ENCODE peak calls at places on chromosomes 13 and 19, in six cellular contexts. Y, B, G, F, C and K are unnamed samples.

GRCh38 chr13:36891752-36892151 is 28.3 kb downstream of the SMAD9 start:
- DNase-seq in Y (no peak), B (no peak), G (no peak), F (no peak), C (no peak), K (no peak)

GRCh38 chr13:51797664-51798488 is 6.1 kb downstream of the DHRS12 start:
- DNase-seq in Y (no peak), B (peak), G (peak), F (peak), C (peak), K (no peak)

GRCh38 chr13:23711355-23711754 is 141.1 kb downstream of the TNFRSF19 start:
- DNase-seq in Y (no peak), B (no peak), G (no peak), F (no peak), C (no peak), K (no peak)

GRCh38 chr13:98632971-98633370 is 56.1 kb upstream of the STK24 start:
- DNase-seq in Y (no peak), B (no peak), G (no peak), F (no peak), C (no peak), K (no peak)

GRCh38 chr19:44643605-44644390 is at the start of gene PVR:
- DNase-seq in Y (no peak), B (peak), G (peak), F (peak), C (peak), K (peak)

GRCh38 chr19:35861640-35862160 is 5.0 kb downstream of the KIRREL2 start:
- DNase-seq in Y (no peak), B (no peak), G (no peak), F (peak), C (no peak), K (no peak)

GRCh38 chr19:38453596-38453995 is 20.1 kb downstream of the RYR1 start:
- DNase-seq in Y (no peak), B (no peak), G (no peak), F (no peak), C (no peak), K (no peak)

GRCh38 chr19:8204961-8205360 is 4.2 kb upstream of the CERS4 start:
- DNase-seq in Y (no peak), B (peak), G (no peak), F (no peak), C (no peak), K (no peak)

GRCh38 chr13:45621950-45622349 is 6.4 kb upstream of the ERICH6B start:
- DNase-seq in Y (no peak), B (no peak), G (no peak), F (peak), C (no peak), K (no peak)

GRCh38 chr13:40143559-40143958 is 488.1 kb downstream of the COG6 start:
- DNase-seq in Y (no peak), B (no peak), G (no peak), F (no peak), C (no peak), K (no peak)

GRCh38 chr13:40146586-40147240 is 491.3 kb downstream of the COG6 start:
- DNase-seq in Y (no peak), B (no peak), G (no peak), F (no peak), C (no peak), K (no peak)

GRCh38 chr13:40145139-40145538 is 489.7 kb downstream of the COG6 start:
- DNase-seq in Y (no peak), B (no peak), G (no peak), F (no peak), C (no peak), K (no peak)

GRCh38 chr13:40148103-40148502 is 492.6 kb downstream of the COG6 start:
- DNase-seq in Y (no peak), B (no peak), G (no peak), F (no peak), C (no peak), K (no peak)

GRCh38 chr13:40146063-40146462 is 490.6 kb downstream of the COG6 start:
- DNase-seq in Y (no peak), B (no peak), G (no peak), F (peak), C (no peak), K (no peak)
- TF ChIP-seq CTCF in Y (no peak), B (no peak), G (no peak), F (peak), C (no peak), K (no peak)

DNA sequence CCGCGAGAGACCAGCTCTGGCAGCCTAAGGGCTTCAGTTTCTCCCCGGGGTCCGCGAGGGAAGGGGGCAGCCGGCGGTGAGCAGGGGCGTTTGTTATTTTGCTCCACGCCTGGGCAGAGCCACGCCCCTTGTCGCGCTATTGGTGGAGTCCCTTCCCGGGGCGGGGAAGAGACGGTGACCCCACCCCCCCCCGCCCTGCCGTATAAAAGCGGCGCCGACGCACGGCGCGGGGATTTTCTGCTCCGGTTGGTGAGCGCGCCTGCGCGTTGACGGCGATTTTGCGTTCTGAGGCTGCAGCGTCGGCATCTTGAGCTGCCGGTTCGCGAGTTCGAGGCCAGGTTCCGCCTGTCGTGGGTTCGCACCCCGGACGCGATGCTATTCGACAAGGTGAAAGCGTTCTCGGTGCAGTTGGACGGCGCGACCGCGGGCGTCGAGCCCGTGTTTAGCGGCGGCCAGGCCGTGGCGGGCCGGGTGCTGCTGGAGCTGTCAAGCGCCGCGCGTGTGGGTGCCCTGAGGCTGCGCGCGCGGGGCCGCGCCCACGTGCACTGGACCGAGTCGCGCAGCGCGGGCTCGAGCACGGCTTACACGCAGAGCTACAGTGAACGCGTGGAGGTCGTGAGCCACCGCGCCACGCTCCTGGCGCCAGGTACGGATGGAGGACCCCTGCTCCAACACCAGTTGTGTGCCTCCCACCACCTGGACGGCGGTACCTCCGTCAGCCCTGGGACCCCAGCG is at the start of gene ARRDC2:
- DNase-seq in Y (peak), B (peak), G (peak), F (peak), C (peak), K (peak)
- TF ChIP-seq CTCF in Y (no peak), B (no peak), G (no peak), F (no peak), C (no peak), K (no peak)

GRCh38 chr19:51091895-51092873 is 9.5 kb upstream of the KLK14 start:
- DNase-seq in Y (no peak), B (no peak), G (no peak), F (no peak), C (no peak), K (no peak)
- TF ChIP-seq CTCF in Y (no peak), B (no peak), G (no peak), F (no peak), C (no peak), K (no peak)

GRCh38 chr19:55070755-55071502 is 4.7 kb upstream of the EPS8L1 start:
- DNase-seq in Y (no peak), B (peak), G (peak), F (no peak), C (no peak), K (no peak)
- TF ChIP-seq CTCF in Y (no peak), B (no peak), G (no peak), F (no peak), C (no peak), K (no peak)

GRCh38 chr19:18322759-18323460 is at the start of gene LSM4:
- DNase-seq in Y (peak), B (peak), G (peak), F (peak), C (peak), K (peak)
- TF ChIP-seq CTCF in Y (no peak), B (peak), G (peak), F (peak), C (peak), K (no peak)